ENCODE peak calls at places on chromosomes 1 and 21, in seven cellular contexts. W is stimulated activated CD4-positive, alpha-beta T cell treated with anti-CD3 and anti-CD28 coated beads, Interleukin-2, amount 100 ng/mL, for 48 hours; L is foreskin keratinocyte; B is NK-92 treated with Interleukin-12 subunit alpha and Interleukin-12 subunit beta, amount 100 ng/mL, for 24 hours; E is substantia nigra; Z is bronchial epithelial cell; X is effector memory CD4-positive, alpha-beta T cell. D is an unnamed sample.

GRCh38 chr1:39525366-39526165 is 34.1 kb downstream of the BMP8A start:
- DNase-seq in B (peak), L (no peak), X (no peak), Z (no peak), W (no peak), E (no peak), D (no peak)

GRCh38 chr1:121483961-121484424 is 299.2 kb downstream of the SRGAP2C start:
- DNase-seq in W (no peak), E (no peak), B (no peak), X (no peak), L (peak), Z (peak), D (peak)

GRCh38 chr21:44497641-44498243 is 42.3 kb downstream of the KRTAP10-1 start:
- DNase-seq in E (no peak), L (no peak), X (no peak), B (no peak), W (no peak), Z (no peak), D (no peak)

GRCh38 chr1:45317163-45317562 is 9.5 kb upstream of the HPDL start:
- DNase-seq in Z (no peak), B (no peak), L (no peak), W (no peak), E (no peak), X (no peak), D (no peak)

GRCh38 chr1:207361910-207362309 is 40.4 kb downstream of the CD55 start:
- DNase-seq in Z (peak), W (no peak), L (no peak), X (no peak), E (no peak), B (no peak), D (no peak)

GRCh38 chr1:94481473-94481933 is 60.1 kb downstream of the F3 start:
- DNase-seq in Z (peak), W (peak), E (peak), X (peak), L (peak), B (peak), D (peak)

GRCh38 chr1:32681501-32681900 is 21.1 kb downstream of the SYNC start:
- DNase-seq in L (no peak), Z (no peak), W (no peak), X (no peak), E (no peak), B (no peak), D (no peak)

GRCh38 chr1:185570962-185571361 is 163.2 kb upstream of the HMCN1 start:
- DNase-seq in B (no peak), L (peak), W (no peak), X (no peak), E (no peak), Z (peak), D (no peak)

GRCh38 chr1:86756062-86756406 is 51.7 kb downstream of the SH3GLB1 start:
- DNase-seq in W (no peak), B (no peak), Z (no peak), L (no peak), X (no peak), E (no peak), D (no peak)

GRCh38 chr1:87644500-87645245 is 316.0 kb downstream of the LMO4 start:
- DNase-seq in E (no peak), Z (peak), W (no peak), L (peak), X (no peak), B (no peak), D (peak)

GRCh38 chr1:37731312-37732019 is 33.5 kb downstream of the EPHA10 start:
- DNase-seq in W (no peak), B (no peak), Z (no peak), X (no peak), E (no peak), L (no peak), D (no peak)

GRCh38 chr1:186188004-186188539 is 187.0 kb downstream of the TPR start:
- DNase-seq in W (no peak), B (no peak), X (no peak), L (peak), E (no peak), Z (peak), D (peak)

GRCh38 chr1:51840743-51841461 is 37.6 kb downstream of the NRDC start:
- DNase-seq in X (no peak), B (no peak), L (no peak), Z (no peak), W (no peak), E (no peak), D (no peak)

GRCh38 chr1:116759636-116760035 is 5.4 kb downstream of the CD2 start:
- DNase-seq in L (no peak), W (no peak), X (no peak), Z (no peak), E (no peak), B (no peak), D (no peak)

GRCh38 chr1:46747683-46748288 is 28.9 kb upstream of the EFCAB14 start:
- DNase-seq in E (no peak), W (no peak), B (no peak), Z (peak), L (peak), X (no peak), D (peak)

D was measured in GM03348.